ENCODE peak calls at places on chromosomes 3 and 15, in eight cellular contexts. G, I, R, U, F, X, M and P are unnamed samples.

GRCh38 chr3:40588406-40588805 is 63.6 kb downstream of the ZNF621 start:
- DNase-seq in I (no peak), M (no peak), F (no peak), X (no peak), U (no peak), R (no peak), G (no peak), P (no peak)

GRCh38 chr3:81823882-81824395 is 62.5 kb upstream of the GBE1 start:
- DNase-seq in F (no peak), X (no peak), M (no peak), I (no peak), U (peak; percentile 22), G (no peak), R (peak; percentile 46), P (no peak)

GRCh38 chr3:196694202-196694638 is 17.8 kb downstream of the CEP19 start:
- DNase-seq in X (no peak), I (peak; percentile 49), U (no peak), F (peak; percentile 41), M (no peak), G (peak; percentile 13), R (peak; percentile 54), P (no peak)

GRCh38 chr3:179355996-179356395 is 8.5 kb downstream of the MFN1 start:
- DNase-seq in U (no peak), G (no peak), R (no peak), I (no peak), M (no peak), F (no peak), X (no peak), P (no peak)

GRCh38 chr15:33756950-33757349 is 211.3 kb upstream of the CHRM5 start:
- DNase-seq in G (no peak), R (no peak), I (no peak), F (no peak), U (no peak), M (no peak), X (no peak), P (no peak)

GRCh38 chr3:142285057-142285666 is 59.8 kb upstream of the GK5 start:
- DNase-seq in G (no peak), X (no peak), R (no peak), I (no peak), F (no peak), M (no peak), U (peak; percentile 1), P (no peak)

GRCh38 chr15:28103831-28104230 is 4.7 kb upstream of the OCA2 start:
- DNase-seq in I (no peak), U (no peak), F (no peak), X (no peak), M (no peak), G (no peak), R (no peak), P (no peak)

GRCh38 chr15:77021088-77021481 is 26.2 kb downstream of the PSTPIP1 start:
- DNase-seq in F (no peak), M (peak; percentile 26), I (no peak), G (no peak), U (no peak), X (no peak), R (no peak), P (no peak)

GRCh38 chr3:79002465-79003372 is 765.1 kb downstream of the ROBO1 start:
- DNase-seq in M (no peak), I (no peak), F (peak; percentile 41), R (no peak), X (no peak), U (no peak), G (no peak), P (no peak)

GRCh38 chr3:57971975-57972374 is 36.2 kb upstream of the FLNB start:
- DNase-seq in F (no peak), I (no peak), R (no peak), M (no peak), X (no peak), U (no peak), G (no peak), P (no peak)

GRCh38 chr3:36647423-36647853 is 116.9 kb downstream of the DCLK3 start:
- DNase-seq in G (no peak), U (no peak), I (no peak), X (no peak), F (peak; percentile 18), R (peak; percentile 23), M (no peak), P (no peak)

GRCh38 chr3:169498336-169498735 is 165.2 kb downstream of the MECOM start:
- DNase-seq in R (no peak), I (no peak), X (no peak), F (peak; percentile 7), G (no peak), M (no peak), U (no peak), P (no peak)

GRCh38 chr3:43692971-43693370 is 2.2 kb downstream of the ABHD5 start:
- DNase-seq in X (no peak), G (no peak), M (no peak), F (no peak), I (no peak), U (no peak), R (no peak), P (no peak)

DNA sequence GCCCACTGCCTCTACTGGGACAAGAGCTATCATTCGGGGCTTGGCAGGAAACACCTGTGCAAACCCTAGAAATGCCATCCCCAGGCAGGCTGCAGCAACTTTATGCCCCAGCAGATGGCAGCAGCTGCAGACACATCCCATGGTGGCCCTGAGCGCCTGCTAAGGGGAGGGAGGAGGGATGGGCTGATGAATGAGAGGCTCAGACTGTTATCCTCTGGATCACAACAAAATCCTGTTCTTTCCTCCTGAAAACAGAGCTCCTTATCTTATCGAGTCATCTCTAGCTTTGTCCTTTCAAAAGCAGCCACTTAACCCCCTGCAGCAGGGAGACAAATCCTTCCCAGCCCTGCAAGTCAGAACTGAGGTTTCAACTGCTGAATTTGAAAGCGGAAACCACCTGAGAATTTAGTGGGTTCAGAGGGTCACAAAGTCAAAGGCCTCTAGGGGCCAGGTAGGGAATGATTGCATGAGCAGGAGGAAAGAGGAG is 90.6 kb upstream of the PROK2 start:
- DNase-seq in M (peak; percentile 78), I (peak; percentile 72), R (peak; percentile 86), X (peak; percentile 10), U (peak; percentile 94), F (peak; percentile 70), G (peak; percentile 61), P (peak; percentile 2)
- H3K4me3 ChIP-seq in M (no peak overlapping the region), I (no peak overlapping the region), R (no peak overlapping the region), X (no peak overlapping the region), U (no peak overlapping the region), F (no peak overlapping the region), G (no peak overlapping the region), P (no peak overlapping the region)

DNA sequence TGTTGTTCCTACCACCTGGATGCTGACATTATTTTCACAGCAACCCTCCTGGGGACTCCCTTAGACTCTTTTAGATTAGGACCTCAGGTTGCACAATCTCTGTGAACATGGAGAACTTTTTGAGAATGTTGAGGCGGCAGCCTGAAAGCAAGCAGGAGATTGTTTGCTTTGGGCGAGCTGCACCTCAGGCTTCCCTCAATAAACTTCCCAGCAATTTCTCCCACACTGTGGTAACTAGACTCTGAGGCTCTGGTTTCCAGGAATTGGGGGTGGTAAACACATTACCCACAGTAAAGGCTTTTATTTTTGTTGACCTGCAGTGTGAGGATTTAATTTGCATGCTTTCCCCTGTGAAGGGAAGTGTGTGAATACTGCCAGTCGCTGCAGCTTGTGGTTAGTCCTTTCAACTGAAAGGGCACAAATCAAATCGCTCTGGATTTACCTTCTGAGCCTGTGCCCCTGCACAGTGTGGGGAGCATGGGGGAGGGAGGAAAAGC is 35.2 kb upstream of the SIAH2 start:
- DNase-seq in U (peak; percentile 61), F (no peak), I (no peak), X (no peak), R (no peak), G (no peak), M (no peak), P (no peak)
- H3K4me3 ChIP-seq in U (no peak overlapping the region), F (no peak overlapping the region), I (no peak overlapping the region), X (no peak overlapping the region), R (no peak overlapping the region), G (no peak overlapping the region), M (no peak overlapping the region), P (no peak overlapping the region)

GRCh38 chr3:128425846-128426127 is 40.9 kb downstream of the DNAJB8 start:
- DNase-seq in R (no peak), M (no peak), F (no peak), X (no peak), U (no peak), G (no peak), I (no peak), P (no peak)
- H3K4me3 ChIP-seq in R (no peak overlapping the region), M (no peak overlapping the region), F (no peak overlapping the region), X (no peak overlapping the region), U (no peak overlapping the region), G (no peak overlapping the region), I (no peak overlapping the region), P (no peak overlapping the region)

GRCh38 chr3:9951962-9952805 is at the start of gene PRRT3:
- DNase-seq in X (no peak), U (peak; percentile 50), I (peak; percentile 50), F (peak; percentile 44), M (no peak), R (peak; percentile 78), G (peak; percentile 53), P (no peak)

GRCh38 chr3:9949115-9949514 is 3.1 kb downstream of the PRRT3 start:
- DNase-seq in M (no peak), X (no peak), G (no peak), F (no peak), U (no peak), I (no peak), R (no peak), P (no peak)

GRCh38 chr3:9951598-9951961 is 628 bp downstream of the PRRT3 start:
- DNase-seq in I (no peak), M (no peak), U (no peak), F (no peak), R (peak; percentile 19), X (no peak), G (no peak), P (no peak)

GRCh38 chr3:9949626-9950025 is 2.6 kb downstream of the PRRT3 start:
- DNase-seq in F (no peak), X (no peak), M (no peak), U (no peak), R (no peak), I (no peak), G (no peak), P (no peak)

DNA sequence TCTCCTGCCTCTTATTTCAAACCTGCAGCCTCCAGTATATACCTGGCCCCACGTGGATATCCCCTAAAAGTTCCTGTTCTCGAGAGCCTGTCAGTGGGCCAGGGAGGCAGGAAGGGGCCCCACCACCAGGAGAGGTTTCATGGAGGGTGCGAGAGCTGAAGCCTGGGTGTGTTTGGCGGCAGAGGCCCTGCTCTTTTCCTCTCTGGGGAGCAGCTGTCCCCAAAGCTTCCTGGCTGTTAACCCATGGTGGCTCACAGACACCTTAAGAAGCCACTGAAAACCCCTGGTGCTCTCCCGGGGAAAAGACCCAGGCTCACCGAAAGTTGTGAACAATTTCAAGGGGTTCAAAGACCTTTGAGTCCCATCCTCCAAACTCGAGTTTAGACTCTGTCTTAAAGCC is 1.1 kb downstream of the PRRT3 start:
- DNase-seq in M (no peak), R (no peak), I (no peak), X (no peak), G (no peak), F (no peak), U (no peak), P (no peak)
- H3K4me3 ChIP-seq in M (no peak overlapping the region), R (no peak overlapping the region), I (peak overlapping the region; percentile 51), X (no peak overlapping the region), G (peak overlapping the region; percentile 69), F (no peak overlapping the region), U (peak overlapping the region; percentile 78), P (no peak overlapping the region)

DNA sequence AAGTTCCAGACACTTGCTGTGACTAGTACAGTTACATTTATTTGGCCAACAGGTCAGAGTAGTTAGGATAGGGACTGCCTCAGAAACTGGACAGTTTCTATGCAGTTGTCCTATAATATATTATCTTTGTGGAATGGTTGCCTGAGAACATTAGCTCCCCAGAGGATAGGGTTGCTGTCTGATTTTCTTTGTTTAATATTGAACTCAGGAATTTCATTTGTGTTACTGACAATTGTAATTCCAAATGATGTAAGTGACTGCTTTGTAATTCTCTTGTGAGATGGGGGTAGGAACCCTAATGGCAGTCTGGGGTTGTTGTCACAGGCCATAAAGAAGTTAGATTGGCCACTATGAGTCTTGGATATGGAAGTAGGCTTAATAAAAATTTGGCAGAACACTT is 2.2 kb downstream of the NXPE3 start:
- DNase-seq in F (peak; percentile 20), U (no peak), X (no peak), G (no peak), I (no peak), M (no peak), R (peak; percentile 8), P (no peak)
- H3K4me3 ChIP-seq in F (peak overlapping the region; percentile 75), U (no peak overlapping the region), X (no peak overlapping the region), G (no peak overlapping the region), I (no peak overlapping the region), M (no peak overlapping the region), R (peak overlapping the region; percentile 78), P (peak overlapping the region; percentile 93)